ENCODE peak calls at places on chromosomes 2 and 18, in six cellular contexts. R is HepG2, H is HCT116, O is GM12878, E is K562, G is NT2/D1. F is an unnamed sample.

GRCh38 chr2:39581866-39582265 is 83.9 kb upstream of the TMEM178A start:
- DNase-seq in R (no peak), O (no peak), E (no peak), G (no peak), H (no peak), F (no peak)

GRCh38 chr2:54103454-54104314 is 11.7 kb upstream of the ACYP2 start:
- DNase-seq in G (peak; percentile 38), O (no peak), R (peak; percentile 79), E (peak; percentile 38), H (peak; percentile 34), F (no peak)

GRCh38 chr2:159788218-159788617 is 9.8 kb downstream of the CD302 start:
- DNase-seq in H (no peak), O (no peak), R (no peak), G (no peak), E (no peak), F (no peak)

GRCh38 chr2:165758276-165758675 is 35.8 kb downstream of the GALNT3 start:
- DNase-seq in H (no peak), E (no peak), R (no peak), O (no peak), G (no peak), F (no peak)

GRCh38 chr2:197822333-197822732 is 17.9 kb downstream of the PLCL1 start:
- DNase-seq in H (no peak), O (no peak), G (no peak), R (no peak), E (no peak), F (no peak)

GRCh38 chr2:74583504-74583903 is 29.0 kb downstream of the DOK1 start:
- DNase-seq in R (peak; percentile 80), E (no peak), G (peak; percentile 13), O (no peak), H (peak; percentile 21), F (no peak)

GRCh38 chr2:228039752-228040534 is 141.5 kb downstream of the SPHKAP start:
- DNase-seq in G (no peak), R (peak; percentile 41), E (peak; percentile 4), H (peak; percentile 34), O (no peak), F (no peak)

GRCh38 chr2:231094671-231095346 is 30.0 kb downstream of the HTR2B start:
- DNase-seq in E (no peak), O (no peak), R (no peak), H (no peak), G (no peak), F (no peak)

GRCh38 chr2:62205554-62205953 is 9.6 kb downstream of the B3GNT2 start:
- DNase-seq in R (no peak), E (no peak), O (no peak), G (no peak), H (no peak), F (no peak)

GRCh38 chr2:203018181-203018580 is 3.5 kb downstream of the NBEAL1 start:
- DNase-seq in O (peak; percentile 25), E (no peak), R (peak; percentile 55), G (no peak), H (no peak), F (no peak)

GRCh38 chr2:219638948-219639341 is 11.5 kb downstream of the SLC4A3 start:
- DNase-seq in O (no peak), H (no peak), R (no peak), G (no peak), E (no peak), F (no peak)

GRCh38 chr2:195596840-195597239 is 60.2 kb upstream of the SLC39A10 start:
- DNase-seq in H (no peak), R (no peak), O (no peak), E (peak; percentile 16), G (no peak), F (no peak)

GRCh38 chr2:219001100-219001576 is 7.9 kb upstream of the CRYBA2 start:
- DNase-seq in O (no peak), R (no peak), E (no peak), G (no peak), H (no peak), F (no peak)

GRCh38 chr2:45177870-45178269 is 168.6 kb upstream of the SIX2 start:
- DNase-seq in H (no peak), O (no peak), G (no peak), E (no peak), R (no peak), F (no peak)

GRCh38 chr2:2271471-2271941 is 59.6 kb downstream of the MYT1L start:
- DNase-seq in R (no peak), O (no peak), G (no peak), H (no peak), E (no peak), F (no peak)

GRCh38 chr18:70047931-70048603 is 100.4 kb upstream of the CD226 start:
- DNase-seq in E (no peak), H (no peak), G (no peak), O (no peak), R (no peak), F (no peak)

GRCh38 chr2:213679894-213680293 is 395.6 kb downstream of the SPAG16 start:
- DNase-seq in H (no peak), E (no peak), G (no peak), O (no peak), R (no peak), F (no peak)

GRCh38 chr2:45283764-45284620 is 274.7 kb upstream of the SIX2 start:
- DNase-seq in R (no peak), O (no peak), H (peak; percentile 23), E (no peak), G (no peak), F (no peak)

GRCh38 chr2:45438872-45439665 is 172.0 kb downstream of the SRBD1 start:
- DNase-seq in E (peak; percentile 44), G (no peak), R (no peak), O (no peak), H (no peak), F (no peak)

DNA sequence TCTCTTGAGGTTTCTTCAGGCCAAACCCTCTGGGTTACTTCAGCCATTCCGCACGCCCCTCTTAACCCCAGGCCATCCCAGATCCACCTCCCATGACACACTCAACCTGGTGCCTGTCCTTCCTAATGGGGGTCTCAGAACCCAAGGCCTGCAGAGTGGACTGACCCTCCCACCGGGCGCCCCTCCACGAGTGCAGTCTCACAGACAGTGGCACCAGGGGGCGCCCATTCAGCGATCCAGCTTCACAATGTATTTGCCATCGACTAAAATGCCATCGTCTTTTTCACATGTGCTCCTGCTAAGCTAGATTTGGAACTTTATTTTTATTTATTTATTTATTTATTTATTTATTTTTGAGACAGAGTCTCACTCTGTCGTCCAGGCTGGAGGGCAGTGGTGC is 38.5 kb downstream of the INPP5D start:
- DNase-seq in G (no peak), R (peak; percentile 31), O (no peak), E (no peak), H (peak; percentile 10), F (no peak)
- TF ChIP-seq ZNF274 in G (no peak), R (no peak), O (no peak), E (no peak), H (no peak), F (no peak)

GRCh38 chr2:69141081-69141480 is 128.1 kb downstream of the ANTXR1 start:
- DNase-seq in E (no peak), O (no peak), H (no peak), R (no peak), G (no peak), F (no peak)

GRCh38 chr2:69138247-69138754 is 125.3 kb downstream of the ANTXR1 start:
- DNase-seq in H (peak; percentile 15), G (no peak), E (no peak), O (no peak), R (no peak), F (no peak)

GRCh38 chr2:69139778-69140177 is 126.8 kb downstream of the ANTXR1 start:
- DNase-seq in R (no peak), G (no peak), O (no peak), H (no peak), E (no peak), F (no peak)

GRCh38 chr2:69134546-69134945 is 121.6 kb downstream of the ANTXR1 start:
- DNase-seq in E (no peak), R (no peak), O (no peak), H (no peak), G (no peak), F (no peak)

GRCh38 chr2:69138793-69139510 is 126.0 kb downstream of the ANTXR1 start:
- DNase-seq in G (no peak), O (no peak), R (no peak), H (peak; percentile 45), E (no peak), F (no peak)
- TF ChIP-seq ZNF274 in G (no peak), O (no peak), R (no peak), H (no peak), E (no peak), F (no peak)

GRCh38 chr2:71934595-71935263 is 212.9 kb downstream of the CYP26B1 start:
- DNase-seq in R (no peak), O (no peak), E (peak; percentile 9), H (no peak), G (no peak), F (peak; percentile 26)

GRCh38 chr2:71933467-71934319 is 214.0 kb downstream of the CYP26B1 start:
- DNase-seq in H (peak; percentile 28), R (peak; percentile 33), E (peak; percentile 13), O (no peak), G (no peak), F (no peak)

GRCh38 chr2:71932027-71932779 is 215.5 kb downstream of the CYP26B1 start:
- DNase-seq in R (no peak), G (no peak), O (no peak), H (no peak), E (peak; percentile 1), F (peak; percentile 38)

GRCh38 chr2:71934320-71934593 is 213.4 kb downstream of the CYP26B1 start:
- DNase-seq in R (no peak), H (no peak), O (no peak), G (no peak), E (peak; percentile 1), F (no peak)

DNA sequence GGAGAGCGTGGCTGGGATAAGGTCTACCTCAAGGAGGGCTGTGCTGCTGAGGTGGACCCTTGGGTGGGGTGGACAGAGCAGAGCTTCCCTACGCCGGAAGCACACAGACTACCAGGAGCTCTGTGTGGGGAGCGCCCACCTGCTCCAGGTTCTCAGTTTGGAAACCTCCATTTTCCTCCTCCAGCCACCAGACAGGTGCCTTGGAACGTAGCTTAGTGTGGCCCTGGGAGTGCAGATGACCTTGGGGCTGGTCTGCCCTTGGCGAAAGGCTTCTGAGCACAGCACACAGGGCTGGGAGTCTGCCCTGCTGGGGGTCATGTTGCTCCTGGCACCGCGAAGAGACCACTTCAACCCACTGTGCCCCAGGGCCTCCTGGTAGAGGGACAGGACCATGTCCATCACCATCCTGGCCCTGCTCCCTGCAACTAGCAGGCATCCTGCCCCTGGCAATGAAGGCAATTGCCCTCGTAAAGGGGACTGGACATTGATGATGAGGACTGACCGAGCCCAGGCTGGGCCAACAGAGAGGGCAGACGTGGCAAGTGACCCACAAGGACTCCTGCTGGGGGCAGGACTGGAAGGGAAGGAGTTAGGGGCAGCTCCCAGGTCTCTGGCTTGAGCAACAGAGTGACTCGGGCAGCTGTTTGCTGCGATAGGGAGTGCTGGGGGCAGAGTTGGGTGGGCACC is 214.7 kb downstream of the CYP26B1 start:
- DNase-seq in O (no peak), G (no peak), E (peak; percentile 1), H (no peak), R (no peak), F (peak; percentile 35)
- TF ChIP-seq ZNF274 in O (no peak), G (no peak), E (no peak), H (no peak), R (no peak), F (no peak)

GRCh38 chr2:185335879-185336278 is 402.7 kb upstream of the FSIP2 start:
- DNase-seq in R (no peak), E (no peak), G (no peak), O (no peak), H (no peak), F (no peak)
- TF ChIP-seq ZNF274 in R (no peak), E (no peak), G (no peak), O (no peak), H (no peak), F (no peak)